ENCODE peak calls at places on chromosomes 11 and 22, in six cellular contexts. R, A, U, T, P and W are unnamed samples.

GRCh38 chr11:29816359-29816758 is 200.5 kb downstream of the KCNA4 start:
- DNase-seq in R (no peak), A (no peak), U (no peak), T (no peak), P (no peak), W (no peak)

GRCh38 chr22:43179151-43179910 is 7.6 kb downstream of the TTLL12 start:
- DNase-seq in R (no peak), A (no peak), U (no peak), T (no peak), P (no peak), W (no peak)

GRCh38 chr11:1817511-1817910 is 17.3 kb upstream of the SYT8 start:
- DNase-seq in R (no peak), A (no peak), U (no peak), T (no peak), P (no peak), W (no peak)

GRCh38 chr11:134561348-134561720 is 149.3 kb upstream of the B3GAT1 start:
- DNase-seq in R (no peak), A (no peak), U (no peak), T (no peak), P (no peak), W (no peak)

GRCh38 chr11:26762089-26762488 is 40.2 kb upstream of the SLC5A12 start:
- DNase-seq in R (no peak), A (no peak), U (no peak), T (no peak), P (no peak), W (no peak)

GRCh38 chr22:45212306-45212709 is 28.4 kb downstream of the KIAA0930 start:
- DNase-seq in R (peak; percentile 90), A (peak; percentile 97), U (no peak), T (peak; percentile 88), P (peak; percentile 92), W (no peak)

GRCh38 chr11:130775306-130776043 is 140.8 kb downstream of the SNX19 start:
- DNase-seq in R (peak; percentile 66), A (peak; percentile 85), U (no peak), T (no peak), P (peak; percentile 89), W (no peak)

GRCh38 chr11:59666969-59667368 is 1.9 kb downstream of the PATL1 start:
- DNase-seq in R (peak; percentile 58), A (peak; percentile 57), U (no peak), T (no peak), P (no peak), W (no peak)

GRCh38 chr11:87097582-87097981 is 59.8 kb downstream of the TMEM135 start:
- DNase-seq in R (peak; percentile 29), A (peak; percentile 29), U (peak; percentile 95), T (peak; percentile 87), P (peak; percentile 4), W (peak; percentile 55)

GRCh38 chr22:23804781-23805291 is 18.1 kb downstream of the SMARCB1 start:
- DNase-seq in R (no peak), A (no peak), U (peak; percentile 71), T (peak; percentile 68), P (no peak), W (no peak)

GRCh38 chr11:109629734-109630133 is 207.7 kb downstream of the C11orf87 start:
- DNase-seq in R (no peak), A (no peak), U (no peak), T (peak; percentile 2), P (no peak), W (no peak)

GRCh38 chr22:28900379-28900778 is 17.0 kb downstream of the ZNRF3 start:
- DNase-seq in R (no peak), A (no peak), U (no peak), T (no peak), P (no peak), W (no peak)

GRCh38 chr11:59216654-59217640 is 4.2 kb upstream of the MPEG1 start:
- DNase-seq in R (peak; percentile 73), A (peak; percentile 71), U (peak; percentile 96), T (no peak), P (no peak), W (no peak)

GRCh38 chr11:3137486-3138177 is 27.5 kb downstream of the OSBPL5 start:
- DNase-seq in R (no peak), A (no peak), U (no peak), T (no peak), P (no peak), W (no peak)

GRCh38 chr11:66277475-66278391 is at the start of gene CNIH2:
- DNase-seq in R (no peak), A (peak; percentile 62), U (peak; percentile 80), T (peak; percentile 57), P (no peak), W (no peak)

GRCh38 chr11:61460474-61460881 is 30.6 kb downstream of the SDHAF2 start:
- DNase-seq in R (no peak), A (peak; percentile 75), U (no peak), T (no peak), P (peak; percentile 38), W (no peak)

GRCh38 chr11:3810446-3810845 is 2.1 kb downstream of the PGAP2 start:
- DNase-seq in R (no peak), A (no peak), U (no peak), T (no peak), P (no peak), W (no peak)

GRCh38 chr22:33842421-33843094 is 77.7 kb downstream of the LARGE1 start:
- DNase-seq in R (no peak), A (no peak), U (no peak), T (no peak), P (no peak), W (no peak)

GRCh38 chr22:37563153-37564081 is 3.1 kb downstream of the CDC42EP1 start:
- DNase-seq in R (peak; percentile 91), A (peak; percentile 98), U (no peak), T (peak; percentile 89), P (peak; percentile 96), W (no peak)

GRCh38 chr11:75959540-75959939 is 144.5 kb downstream of the UVRAG start:
- DNase-seq in R (no peak), A (no peak), U (no peak), T (no peak), P (no peak), W (no peak)
- H3K79me2 ChIP-seq in R (no peaks in the 10 kb centered on the region), A (peaks cover 5% of the 10 kb centered on the region), U (peaks cover 93% of the 10 kb centered on the region), T (no peaks in the 10 kb centered on the region), P (no peaks in the 10 kb centered on the region), W (no peaks in the 10 kb centered on the region)

DNA sequence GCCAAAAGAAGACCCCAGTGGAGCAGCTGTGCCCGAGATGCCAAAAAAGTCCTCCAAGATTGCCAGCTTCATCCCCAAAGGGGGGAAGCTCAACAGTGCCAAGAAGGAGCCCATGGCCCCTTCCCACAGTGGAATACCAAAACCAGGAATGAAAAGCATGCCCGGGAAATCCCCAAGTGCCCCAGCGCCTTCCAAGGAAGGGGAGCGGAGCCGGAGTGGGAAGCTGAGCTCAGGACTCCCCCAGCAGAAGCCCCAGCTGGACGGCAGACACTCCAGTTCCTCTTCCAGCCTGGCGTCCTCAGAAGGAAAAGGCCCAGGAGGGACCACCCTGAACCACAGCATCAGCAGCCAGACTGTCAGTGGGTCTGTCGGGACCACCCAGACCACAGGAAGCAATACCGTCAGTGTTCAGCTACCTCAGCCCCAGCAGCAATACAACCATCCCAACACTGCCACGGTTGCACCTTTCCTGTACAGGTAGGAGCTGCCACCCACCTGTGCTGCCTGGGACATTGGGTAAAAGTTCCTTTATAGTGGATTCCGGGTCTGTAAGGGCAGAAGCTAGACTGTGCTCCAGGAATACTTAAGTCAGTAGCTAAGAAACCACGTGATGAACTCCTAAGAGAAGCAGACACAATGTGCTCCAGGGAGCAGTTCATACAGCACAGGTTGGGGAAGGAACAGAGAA is 221.3 kb downstream of the NAV2 start:
- DNase-seq in R (no peak), A (no peak), U (no peak), T (no peak), P (no peak), W (no peak)
- H3K79me2 ChIP-seq in R (peaks cover 11% of the 10 kb centered on the region), A (peaks cover 24% of the 10 kb centered on the region), U (no peaks in the 10 kb centered on the region), T (no peaks in the 10 kb centered on the region), P (no peaks in the 10 kb centered on the region), W (no peaks in the 10 kb centered on the region)

GRCh38 chr11:73129198-73129597 is 12.9 kb downstream of the FCHSD2 start:
- DNase-seq in R (no peak), A (no peak), U (no peak), T (no peak), P (no peak), W (no peak)

GRCh38 chr11:73121692-73122091 is 20.4 kb downstream of the FCHSD2 start:
- DNase-seq in R (no peak), A (no peak), U (no peak), T (no peak), P (no peak), W (no peak)

GRCh38 chr11:73130181-73130580 is 11.9 kb downstream of the FCHSD2 start:
- DNase-seq in R (no peak), A (no peak), U (no peak), T (no peak), P (no peak), W (no peak)

GRCh38 chr11:73126804-73127480 is 15.2 kb downstream of the FCHSD2 start:
- DNase-seq in R (no peak), A (peak; percentile 20), U (no peak), T (no peak), P (no peak), W (no peak)

GRCh38 chr11:73124796-73125195 is 17.3 kb downstream of the FCHSD2 start:
- DNase-seq in R (no peak), A (no peak), U (no peak), T (no peak), P (no peak), W (no peak)
- H3K79me2 ChIP-seq in R (no peaks in the 10 kb centered on the region), A (peaks cover 48% of the 10 kb centered on the region), U (peaks cover 95% of the 10 kb centered on the region), T (no peaks in the 10 kb centered on the region), P (peaks cover 14% of the 10 kb centered on the region), W (no peaks in the 10 kb centered on the region)

GRCh38 chr11:17275376-17276235 is 933 bp upstream of the NUCB2 start:
- DNase-seq in R (no peak), A (peak; percentile 34), U (no peak), T (no peak), P (no peak), W (no peak)
- H3K79me2 ChIP-seq in R (peaks cover 13% of the 10 kb centered on the region), A (peaks cover 41% of the 10 kb centered on the region), U (peaks cover 37% of the 10 kb centered on the region), T (no peaks in the 10 kb centered on the region), P (peaks cover 11% of the 10 kb centered on the region), W (no peaks in the 10 kb centered on the region)